ENCODE peak calls at places on chromosome 17, in four cellular contexts. A, E, W and Z are unnamed samples.

GRCh38 chr17:60610481-60610880 is 10.5 kb downstream of the PPM1D start:
- DNase-seq in A (no peak), E (no peak), W (no peak), Z (no peak)

GRCh38 chr17:45895304-45895968 is 1.1 kb downstream of the MAPT start:
- DNase-seq in A (no peak), E (no peak), W (peak; percentile 40), Z (peak; percentile 53)

GRCh38 chr17:1413281-1413791 is 13.3 kb upstream of the YWHAE start:
- DNase-seq in A (peak; percentile 84), E (no peak), W (no peak), Z (no peak)

GRCh38 chr17:73320601-73321264 is 8.9 kb upstream of the CDC42EP4 start:
- DNase-seq in A (no peak), E (no peak), W (no peak), Z (no peak)

GRCh38 chr17:45681706-45682105 is 102.4 kb upstream of the CRHR1 start:
- DNase-seq in A (no peak), E (no peak), W (no peak), Z (no peak)

GRCh38 chr17:49409066-49409465 is 5.6 kb downstream of the PHB1 start:
- DNase-seq in A (no peak), E (no peak), W (peak; percentile 81), Z (no peak)

GRCh38 chr17:50865060-50865867 is 890 bp downstream of the TOB1 start:
- DNase-seq in A (peak; percentile 37), E (peak; percentile 46), W (peak; percentile 80), Z (peak; percentile 56)

GRCh38 chr17:50634123-50634914 is at the start of gene ABCC3:
- DNase-seq in A (no peak), E (no peak), W (peak; percentile 91), Z (no peak)

GRCh38 chr17:14052886-14053615 is 16.3 kb upstream of the COX10 start:
- DNase-seq in A (no peak), E (no peak), W (no peak), Z (no peak)